ENCODE peak calls at places on chromosomes 1 and 21, in seven cellular contexts. B is Caki2; H is naive thymus-derived CD8-positive, alpha-beta T cell; R is foreskin keratinocyte; Z is SHP77; C is effector memory CD8-positive, alpha-beta T cell; Y is MCF 10A. A is an unnamed sample.

GRCh38 chr1:107198581-107198980 is 57.7 kb downstream of the NTNG1 start:
- DNase-seq in B (no peak), Y (no peak), Z (no peak), C (no peak), R (no peak), H (no peak), A (no peak)

GRCh38 chr1:160351629-160352028 is 8.4 kb downstream of the NCSTN start:
- DNase-seq in R (no peak), B (no peak), C (no peak), H (no peak), Z (no peak), Y (no peak), A (no peak)

GRCh38 chr1:210647406-210648333 is 319.0 kb downstream of the HHAT start:
- DNase-seq in R (no peak), C (no peak), B (no peak), H (no peak), Y (peak; percentile 21), Z (no peak), A (no peak)

GRCh38 chr1:64842244-64842643 is 97.4 kb downstream of the RAVER2 start:
- DNase-seq in Z (no peak), B (no peak), C (no peak), Y (no peak), R (no peak), H (no peak), A (no peak)

GRCh38 chr1:150151291-150152181 is 1.8 kb downstream of the PLEKHO1 start:
- DNase-seq in Y (no peak), B (no peak), R (no peak), H (peak; percentile 73), C (peak; percentile 65), Z (no peak), A (no peak)

GRCh38 chr1:104163912-104164476 is 414.3 kb downstream of the AMY1C start:
- DNase-seq in H (no peak), B (no peak), C (no peak), Z (no peak), R (no peak), Y (no peak), A (no peak)

GRCh38 chr1:171883844-171884243 is 42.5 kb downstream of the DNM3 start:
- DNase-seq in C (no peak), H (no peak), R (no peak), Y (no peak), Z (no peak), B (no peak), A (no peak)

GRCh38 chr1:25036117-25036546 is 106.1 kb upstream of the RUNX3 start:
- DNase-seq in H (no peak), Z (no peak), C (peak; percentile 48), Y (no peak), R (no peak), B (no peak), A (no peak)

GRCh38 chr1:27111771-27112573 is 43.0 kb downstream of the SLC9A1 start:
- DNase-seq in C (peak; percentile 64), R (peak; percentile 100), B (peak; percentile 92), Z (peak; percentile 74), H (peak; percentile 68), Y (peak; percentile 99), A (no peak)

GRCh38 chr1:117092594-117092993 is 29.0 kb downstream of the TRIM45 start:
- DNase-seq in R (no peak), C (no peak), Y (no peak), B (no peak), H (no peak), Z (no peak), A (no peak)

GRCh38 chr1:185546029-185546428 is 188.2 kb upstream of the HMCN1 start:
- DNase-seq in R (no peak), Y (no peak), H (no peak), B (no peak), C (no peak), Z (no peak), A (no peak)

GRCh38 chr1:67855944-67856343 is 22.7 kb upstream of the GNG12 start:
- DNase-seq in B (no peak), H (no peak), R (no peak), Y (no peak), Z (no peak), C (no peak), A (no peak)

GRCh38 chr21:24716306-24716918 is 890.9 kb downstream of the MRPL39 start:
- DNase-seq in B (peak; percentile 67), Y (peak; percentile 11), H (no peak), C (no peak), R (no peak), Z (no peak), A (no peak)

GRCh38 chr1:214505134-214505533 is 46.3 kb downstream of the PTPN14 start:
- DNase-seq in B (no peak), R (no peak), C (no peak), Y (peak; percentile 30), Z (peak; percentile 9), H (no peak), A (no peak)

GRCh38 chr1:108716437-108717230 is 3.9 kb downstream of the FNDC7 start:
- DNase-seq in R (no peak), Y (no peak), Z (no peak), C (no peak), H (no peak), B (no peak), A (no peak)

GRCh38 chr21:38714998-38715397 is 90.7 kb upstream of the ETS2 start:
- DNase-seq in C (no peak), B (no peak), Y (peak; percentile 49), Z (no peak), R (peak; percentile 81), H (no peak), A (no peak)

GRCh38 chr1:153995640-153996039 is 5.1 kb downstream of the RPS27 start:
- DNase-seq in R (no peak), H (no peak), Y (no peak), Z (no peak), B (no peak), C (no peak), A (no peak)

GRCh38 chr1:168328965-168329364 is 48.3 kb downstream of the TBX19 start:
- DNase-seq in H (no peak), C (no peak), Z (no peak), R (no peak), Y (no peak), B (no peak), A (no peak)

GRCh38 chr1:172005856-172006255 is 164.6 kb downstream of the DNM3 start:
- DNase-seq in H (no peak), Y (no peak), Z (no peak), C (no peak), B (peak; percentile 90), R (peak; percentile 51), A (no peak)

GRCh38 chr1:195082183-195082582 is 1526.1 kb downstream of the KCNT2 start:
- DNase-seq in R (no peak), C (no peak), Y (peak; percentile 72), Z (no peak), B (no peak), H (no peak), A (no peak)

GRCh38 chr1:10737268-10737624 is 59.2 kb downstream of the CASZ1 start:
- DNase-seq in Z (no peak), B (no peak), Y (no peak), C (no peak), R (no peak), H (no peak), A (no peak)

GRCh38 chr1:65687435-65688214 is 105.1 kb upstream of the PDE4B start:
- DNase-seq in Y (peak; percentile 81), H (peak; percentile 76), C (peak; percentile 72), B (peak; percentile 73), R (no peak), Z (peak; percentile 49), A (peak; percentile 31)

GRCh38 chr1:160625725-160626498 is 20.9 kb downstream of the SLAMF1 start:
- DNase-seq in R (no peak), C (no peak), Y (no peak), B (no peak), H (no peak), Z (no peak), A (no peak)

GRCh38 chr1:178382372-178382771 is 114.4 kb downstream of the CLEC20A start:
- DNase-seq in R (no peak), H (no peak), Z (peak; percentile 54), Y (no peak), B (no peak), C (no peak), A (no peak)

GRCh38 chr1:81699234-81699633 is 101.5 kb upstream of the ADGRL2 start:
- DNase-seq in Z (no peak), H (no peak), C (no peak), Y (peak; percentile 83), R (peak; percentile 91), B (no peak), A (no peak)

GRCh38 chr1:180586671-180587155 is 27.9 kb downstream of the OVAAL start:
- DNase-seq in B (peak; percentile 60), C (no peak), Y (peak; percentile 93), Z (peak; percentile 41), H (no peak), R (peak; percentile 82), A (no peak)

GRCh38 chr1:157403608-157404007 is 148.7 kb downstream of the FCRL5 start:
- DNase-seq in R (no peak), H (no peak), Y (no peak), Z (no peak), B (no peak), C (no peak), A (no peak)

GRCh38 chr1:205495237-205495823 is 9.1 kb upstream of the CDK18 start:
- DNase-seq in Z (peak; percentile 48), R (no peak), C (no peak), Y (no peak), B (no peak), H (no peak), A (no peak)

GRCh38 chr1:16068356-16069270 is 4.8 kb downstream of the FAM131C start:
- DNase-seq in R (no peak), Y (no peak), C (no peak), Z (no peak), B (peak; percentile 37), H (no peak), A (no peak)

GRCh38 chr1:78370356-78370755 is 120.4 kb upstream of the PTGFR start:
- DNase-seq in R (peak; percentile 18), Y (peak; percentile 56), C (no peak), H (no peak), B (no peak), Z (no peak), A (no peak)

GRCh38 chr1:234970371-234970730 is 158.3 kb downstream of the TOMM20 start:
- DNase-seq in B (no peak), R (no peak), Z (peak; percentile 79), H (no peak), C (no peak), Y (no peak), A (no peak)